ENCODE peak calls at places on chromosomes 3 and 15, in five cellular contexts. O is GM23338, Z is SK-N-SH, M is OCI-LY7, F is PC-3. Q is an unnamed sample.

GRCh38 chr3:179082416-179082815 is 10.8 kb upstream of the ZMAT3 start:
- DNase-seq in O (no peak), Z (no peak), M (no peak), F (peak; percentile 54), Q (peak; percentile 64)

GRCh38 chr3:9448643-9449042 is 51.2 kb downstream of the SETD5 start:
- DNase-seq in O (no peak), Z (no peak), M (no peak), F (no peak), Q (peak; percentile 67)

GRCh38 chr15:50816191-50816590 is 50.7 kb upstream of the SPPL2A start:
- DNase-seq in O (no peak), Z (no peak), M (no peak), F (peak; percentile 82), Q (no peak)

GRCh38 chr3:43559961-43560360 is 61.9 kb downstream of the ANO10 start:
- DNase-seq in O (peak; percentile 10), Z (no peak), M (no peak), F (peak; percentile 52), Q (no peak)

GRCh38 chr3:110564674-110565073 is 506.9 kb upstream of the NECTIN3 start:
- DNase-seq in O (no peak), Z (no peak), M (no peak), F (no peak), Q (peak; percentile 2)

GRCh38 chr15:45429974-45430792 is 51.8 kb upstream of the GATM start:
- DNase-seq in O (peak; percentile 81), Z (peak; percentile 51), M (peak; percentile 53), F (peak; percentile 70), Q (peak; percentile 59)

GRCh38 chr3:10391391-10391790 is 70.5 kb upstream of the SEC13 start:
- DNase-seq in O (no peak), Z (no peak), M (no peak), F (no peak), Q (no peak)

GRCh38 chr3:119559441-119559963 is at the start of gene CD80:
- DNase-seq in O (peak; percentile 61), Z (no peak), M (peak; percentile 70), F (peak; percentile 64), Q (peak; percentile 72)

GRCh38 chr3:45034612-45035252 is 8.6 kb downstream of the CLEC3B start:
- DNase-seq in O (no peak), Z (no peak), M (peak; percentile 8), F (no peak), Q (no peak)

GRCh38 chr3:194468086-194468485 is 18.7 kb downstream of the ATP13A3 start:
- DNase-seq in O (no peak), Z (no peak), M (no peak), F (no peak), Q (no peak)

GRCh38 chr3:23389089-23389488 is 186.0 kb downstream of the UBE2E2 start:
- DNase-seq in O (peak; percentile 84), Z (no peak), M (peak; percentile 83), F (peak; percentile 59), Q (no peak)

GRCh38 chr3:126914226-126914625 is 68.7 kb upstream of the PLXNA1 start:
- DNase-seq in O (no peak), Z (no peak), M (no peak), F (no peak), Q (no peak)

GRCh38 chr3:129783470-129783869 is 110.0 kb downstream of the TMCC1 start:
- DNase-seq in O (no peak), Z (no peak), M (no peak), F (peak; percentile 36), Q (peak; percentile 65)

GRCh38 chr3:194772241-194773000 is 86.7 kb downstream of the FAM43A start:
- DNase-seq in O (no peak), Z (no peak), M (no peak), F (no peak), Q (peak; percentile 45)

GRCh38 chr3:28295819-28296364 is 52.6 kb upstream of the ZCWPW2 start:
- DNase-seq in O (no peak), Z (no peak), M (no peak), F (no peak), Q (peak; percentile 4)

GRCh38 chr3:142003291-142003690 is 126.8 kb downstream of the ATP1B3 start:
- DNase-seq in O (no peak), Z (no peak), M (no peak), F (no peak), Q (no peak)

GRCh38 chr3:37723585-37723984 is 138.1 kb upstream of the CTDSPL start:
- DNase-seq in O (no peak), Z (no peak), M (no peak), F (no peak), Q (no peak)

GRCh38 chr3:192332386-192333291 is 394.7 kb downstream of the FGF12 start:
- DNase-seq in O (peak; percentile 68), Z (no peak), M (no peak), F (no peak), Q (no peak)

GRCh38 chr15:62940755-62941361 is 101.7 kb upstream of the TPM1 start:
- DNase-seq in O (no peak), Z (peak; percentile 44), M (no peak), F (peak; percentile 78), Q (peak; percentile 98)

GRCh38 chr15:75669191-75669878 is 21.6 kb downstream of the SNX33 start:
- DNase-seq in O (no peak), Z (no peak), M (no peak), F (peak; percentile 84), Q (peak; percentile 64)

GRCh38 chr15:75671684-75672083 is 24.0 kb downstream of the SNX33 start:
- DNase-seq in O (no peak), Z (no peak), M (no peak), F (no peak), Q (no peak)

GRCh38 chr15:75666823-75667501 is 19.2 kb downstream of the SNX33 start:
- DNase-seq in O (no peak), Z (no peak), M (no peak), F (peak; percentile 90), Q (peak; percentile 100)

GRCh38 chr15:75672111-75672602 is 24.4 kb downstream of the SNX33 start:
- DNase-seq in O (no peak), Z (no peak), M (no peak), F (no peak), Q (no peak)

GRCh38 chr15:75669879-75670212 is 22.1 kb downstream of the SNX33 start:
- DNase-seq in O (no peak), Z (no peak), M (no peak), F (no peak), Q (no peak)
- H3K4me1 ChIP-seq in O (peaks cover 15% of the 10 kb centered on the region), Z (peaks cover 48% of the 10 kb centered on the region), M (no peaks in the 10 kb centered on the region), F (peaks cover 52% of the 10 kb centered on the region), Q (peaks cover 54% of the 10 kb centered on the region)

GRCh38 chr3:186599142-186599784 is 13.6 kb upstream of the AHSG start:
- DNase-seq in O (no peak), Z (no peak), M (no peak), F (no peak), Q (no peak)
- H3K4me2 ChIP-seq in O (no peak overlapping the region), Z (no peak overlapping the region), M (no peak overlapping the region), F (no peak overlapping the region), Q (no peak overlapping the region)

GRCh38 chr3:66552846-66553245 is 52.0 kb upstream of the LRIG1 start:
- DNase-seq in O (peak; percentile 52), Z (no peak), M (no peak), F (no peak), Q (no peak)
- H3K9me2 ChIP-seq in O (no peaks in the 10 kb centered on the region), Z (no peaks in the 10 kb centered on the region), M (no peaks in the 10 kb centered on the region), F (no peaks in the 10 kb centered on the region), Q (no peaks in the 10 kb centered on the region)

GRCh38 chr3:183815565-183815943 is 9.8 kb downstream of the MAP6D1 start:
- DNase-seq in O (no peak), Z (no peak), M (peak; percentile 64), F (no peak), Q (no peak)
- H3K4me1 ChIP-seq in O (no peaks in the 10 kb centered on the region), Z (no peaks in the 10 kb centered on the region), M (peaks cover 24% of the 10 kb centered on the region), F (no peaks in the 10 kb centered on the region), Q (no peaks in the 10 kb centered on the region)

DNA sequence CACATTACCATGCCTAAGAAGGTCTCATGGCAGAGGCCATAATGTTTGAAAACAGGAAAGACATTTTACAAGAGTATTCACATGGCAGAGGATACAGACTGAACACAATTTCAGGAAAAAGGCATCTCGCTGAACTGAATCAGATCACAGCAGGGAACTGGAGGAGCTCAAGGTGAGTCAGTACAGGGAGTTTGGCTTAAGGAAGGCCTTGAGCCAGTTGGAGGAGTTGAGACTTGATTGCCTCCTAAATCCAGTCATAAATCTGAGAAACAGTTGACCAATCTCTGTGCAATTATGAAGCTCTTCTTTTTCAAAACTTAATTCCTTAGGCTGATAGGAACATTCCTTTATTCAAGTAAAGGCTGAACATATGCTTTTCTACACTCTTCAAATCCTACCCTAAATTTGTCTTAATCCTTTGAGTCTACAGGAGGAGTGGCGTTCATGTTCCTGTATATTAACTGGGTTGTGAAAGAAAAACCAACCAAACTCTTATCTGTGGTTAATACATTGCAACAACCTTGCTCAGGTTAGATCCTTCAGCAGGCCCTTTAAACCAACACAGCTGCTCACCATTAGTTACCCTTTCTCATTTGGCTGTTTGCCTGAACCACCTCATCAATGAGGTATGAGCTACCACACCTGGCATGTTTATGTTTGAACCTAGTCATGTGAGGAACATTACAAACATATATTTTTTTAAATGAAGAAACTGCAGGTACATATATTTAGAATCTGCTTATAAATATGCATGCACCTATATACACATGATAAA is 404.1 kb upstream of the ATP11B start:
- DNase-seq in O (no peak), Z (no peak), M (no peak), F (peak; percentile 81), Q (no peak)
- H3K4me2 ChIP-seq in O (no peak overlapping the region), Z (no peak overlapping the region), M (no peak overlapping the region), F (peak overlapping the region; percentile 33), Q (no peak overlapping the region)